ENCODE peak calls at places on chromosomes 2 and 18, in six cellular contexts. One of them, this sample, is unnamed.

GRCh38 chr2:239570971-239571520 is 170.2 kb upstream of the HDAC4 start:
- DNase-seq in chondrocyte: peak
- DNase-seq in GM20000: no peak
- DNase-seq in coronary artery: no peak
- DNase-seq in foreskin keratinocyte: no peak
- DNase-seq in adrenal gland: no peak
- DNase-seq in this sample: no peak

GRCh38 chr2:152761171-152761570 is 42.8 kb downstream of the ARL6IP6 start:
- DNase-seq in coronary artery: no peak
- DNase-seq in adrenal gland: no peak
- DNase-seq in GM20000: no peak
- DNase-seq in chondrocyte: no peak
- DNase-seq in foreskin keratinocyte: no peak
- DNase-seq in this sample: no peak

GRCh38 chr18:6941988-6942387 is 175.6 kb downstream of the LAMA1 start:
- DNase-seq in chondrocyte: no peak
- DNase-seq in coronary artery: no peak
- DNase-seq in GM20000: no peak
- DNase-seq in foreskin keratinocyte: no peak
- DNase-seq in adrenal gland: no peak
- DNase-seq in this sample: no peak

GRCh38 chr18:61833387-61833786 is 59.4 kb downstream of the RNF152 start:
- DNase-seq in foreskin keratinocyte: no peak
- DNase-seq in coronary artery: no peak
- DNase-seq in chondrocyte: no peak
- DNase-seq in GM20000: no peak
- DNase-seq in adrenal gland: no peak
- DNase-seq in this sample: no peak

GRCh38 chr2:127537142-127537541 is 1.7 kb downstream of the MYO7B start:
- DNase-seq in GM20000: no peak
- DNase-seq in chondrocyte: no peak
- DNase-seq in foreskin keratinocyte: no peak
- DNase-seq in coronary artery: no peak
- DNase-seq in adrenal gland: no peak
- DNase-seq in this sample: no peak

GRCh38 chr2:176415156-176415870 is 146.1 kb downstream of the MTX2 start:
- DNase-seq in coronary artery: no peak
- DNase-seq in foreskin keratinocyte: no peak
- DNase-seq in GM20000: no peak
- DNase-seq in chondrocyte: no peak
- DNase-seq in adrenal gland: no peak
- DNase-seq in this sample: no peak

GRCh38 chr2:63591566-63592175 is 2.9 kb downstream of the MDH1 start:
- DNase-seq in coronary artery: no peak
- DNase-seq in chondrocyte: no peak
- DNase-seq in adrenal gland: no peak
- DNase-seq in foreskin keratinocyte: no peak
- DNase-seq in GM20000: no peak
- DNase-seq in this sample: no peak

GRCh38 chr2:20213651-20214565 is 11.0 kb downstream of the SDC1 start:
- DNase-seq in coronary artery: no peak
- DNase-seq in chondrocyte: peak
- DNase-seq in GM20000: peak
- DNase-seq in foreskin keratinocyte: no peak
- DNase-seq in adrenal gland: no peak
- DNase-seq in this sample: no peak

GRCh38 chr2:520663-521340 is 156.4 kb downstream of the TMEM18 start:
- DNase-seq in GM20000: no peak
- DNase-seq in coronary artery: no peak
- DNase-seq in chondrocyte: no peak
- DNase-seq in foreskin keratinocyte: no peak
- DNase-seq in adrenal gland: no peak
- DNase-seq in this sample: no peak

GRCh38 chr2:231409773-231410172 is 14.3 kb downstream of the B3GNT7 start:
- DNase-seq in foreskin keratinocyte: no peak
- DNase-seq in coronary artery: no peak
- DNase-seq in adrenal gland: no peak
- DNase-seq in chondrocyte: peak
- DNase-seq in GM20000: no peak
- DNase-seq in this sample: no peak

GRCh38 chr2:207394812-207395534 is 134.8 kb upstream of the CREB1 start:
- DNase-seq in chondrocyte: no peak
- DNase-seq in adrenal gland: peak
- DNase-seq in coronary artery: no peak
- DNase-seq in foreskin keratinocyte: peak
- DNase-seq in GM20000: no peak
- DNase-seq in this sample: peak

GRCh38 chr18:79964330-79965118 is at the start of gene HSBP1L1:
- DNase-seq in foreskin keratinocyte: no peak
- DNase-seq in GM20000: peak
- DNase-seq in chondrocyte: peak
- DNase-seq in coronary artery: peak
- DNase-seq in adrenal gland: peak
- DNase-seq in this sample: peak

GRCh38 chr2:213152065-213152794 is 818 bp upstream of the IKZF2 start:
- DNase-seq in adrenal gland: peak
- DNase-seq in foreskin keratinocyte: peak
- DNase-seq in coronary artery: peak
- DNase-seq in GM20000: no peak
- DNase-seq in chondrocyte: no peak
- DNase-seq in this sample: peak
- TF ChIP-seq CTCF in adrenal gland: peak
- TF ChIP-seq CTCF in foreskin keratinocyte: peak
- TF ChIP-seq CTCF in coronary artery: no peak
- TF ChIP-seq CTCF in GM20000: no peak
- TF ChIP-seq CTCF in chondrocyte: peak
- TF ChIP-seq CTCF in this sample: peak

GRCh38 chr2:121599963-121600651 is 49.2 kb downstream of the CLASP1 start:
- DNase-seq in GM20000: peak
- DNase-seq in foreskin keratinocyte: no peak
- DNase-seq in adrenal gland: no peak
- DNase-seq in coronary artery: no peak
- DNase-seq in chondrocyte: no peak
- DNase-seq in this sample: no peak

GRCh38 chr2:121598087-121598486 is 51.2 kb downstream of the CLASP1 start:
- DNase-seq in coronary artery: no peak
- DNase-seq in adrenal gland: no peak
- DNase-seq in foreskin keratinocyte: no peak
- DNase-seq in chondrocyte: no peak
- DNase-seq in GM20000: no peak
- DNase-seq in this sample: no peak

GRCh38 chr2:121591199-121591598 is 58.1 kb downstream of the CLASP1 start:
- DNase-seq in GM20000: no peak
- DNase-seq in coronary artery: no peak
- DNase-seq in foreskin keratinocyte: no peak
- DNase-seq in chondrocyte: no peak
- DNase-seq in adrenal gland: no peak
- DNase-seq in this sample: no peak

GRCh38 chr2:121595012-121595891 is 54.0 kb downstream of the CLASP1 start:
- DNase-seq in coronary artery: no peak
- DNase-seq in GM20000: no peak
- DNase-seq in chondrocyte: no peak
- DNase-seq in adrenal gland: no peak
- DNase-seq in foreskin keratinocyte: no peak
- DNase-seq in this sample: no peak

DNA sequence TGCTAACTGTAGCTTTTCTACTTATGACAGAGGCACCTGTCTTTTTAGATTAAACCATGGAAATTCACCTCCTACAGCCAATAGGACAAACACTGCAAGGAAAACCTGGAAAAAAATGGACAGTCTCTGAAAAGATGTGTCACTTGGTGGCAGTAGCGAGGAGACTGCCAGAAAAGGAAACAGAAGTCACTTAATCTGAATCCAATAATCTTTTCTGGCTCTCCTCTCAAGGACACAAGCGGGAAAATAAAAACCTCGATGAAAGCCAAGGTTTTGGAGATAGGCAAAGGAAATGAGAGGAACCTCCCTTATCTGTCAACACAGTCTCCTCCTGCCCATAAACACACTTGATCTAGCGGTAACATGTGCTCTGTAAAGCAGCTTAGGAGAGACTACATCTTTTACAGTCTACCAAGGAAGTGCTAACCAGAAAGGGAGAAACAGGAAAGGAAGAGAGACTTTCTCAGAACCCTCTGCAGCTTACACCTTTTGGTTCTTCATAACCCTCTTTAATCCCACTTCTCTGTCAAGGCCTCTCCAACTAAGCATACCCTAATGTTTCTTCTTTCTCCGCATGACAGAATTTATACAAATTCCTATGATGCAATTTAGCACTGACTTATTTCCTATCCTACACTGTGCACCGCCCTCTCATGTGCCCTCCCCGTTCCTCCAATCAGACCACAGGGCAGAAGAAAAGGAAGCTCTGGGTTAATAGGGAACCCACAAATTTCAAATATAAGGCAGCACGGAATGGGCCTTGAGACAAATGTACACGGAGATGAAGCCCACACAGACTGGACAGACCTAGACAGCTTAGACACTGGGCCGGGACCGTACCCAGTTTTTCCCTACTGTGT is 52.8 kb downstream of the CLASP1 start:
- DNase-seq in GM20000: peak
- DNase-seq in coronary artery: no peak
- DNase-seq in foreskin keratinocyte: no peak
- DNase-seq in chondrocyte: no peak
- DNase-seq in adrenal gland: peak
- DNase-seq in this sample: peak
- TF ChIP-seq CTCF in GM20000: peak
- TF ChIP-seq CTCF in coronary artery: no peak
- TF ChIP-seq CTCF in foreskin keratinocyte: peak
- TF ChIP-seq CTCF in chondrocyte: peak
- TF ChIP-seq CTCF in adrenal gland: peak
- TF ChIP-seq CTCF in this sample: peak

GRCh38 chr18:54254265-54254758 is 15.0 kb upstream of the POLI start:
- DNase-seq in coronary artery: no peak
- DNase-seq in GM20000: no peak
- DNase-seq in chondrocyte: no peak
- DNase-seq in foreskin keratinocyte: no peak
- DNase-seq in adrenal gland: peak
- DNase-seq in this sample: peak
- TF ChIP-seq CTCF in coronary artery: no peak
- TF ChIP-seq CTCF in GM20000: no peak
- TF ChIP-seq CTCF in chondrocyte: no peak
- TF ChIP-seq CTCF in foreskin keratinocyte: no peak
- TF ChIP-seq CTCF in adrenal gland: no peak
- TF ChIP-seq CTCF in this sample: no peak

GRCh38 chr2:30862054-30862651 is 54.9 kb upstream of the CAPN13 start:
- DNase-seq in adrenal gland: peak
- DNase-seq in chondrocyte: no peak
- DNase-seq in coronary artery: no peak
- DNase-seq in GM20000: peak
- DNase-seq in foreskin keratinocyte: no peak
- DNase-seq in this sample: peak
- TF ChIP-seq CTCF in adrenal gland: peak
- TF ChIP-seq CTCF in chondrocyte: peak
- TF ChIP-seq CTCF in coronary artery: peak
- TF ChIP-seq CTCF in GM20000: peak
- TF ChIP-seq CTCF in foreskin keratinocyte: peak
- TF ChIP-seq CTCF in this sample: peak

GRCh38 chr2:174337337-174338154 is 2.8 kb downstream of the SP9 start:
- DNase-seq in coronary artery: no peak
- DNase-seq in foreskin keratinocyte: no peak
- DNase-seq in adrenal gland: no peak
- DNase-seq in GM20000: peak
- DNase-seq in chondrocyte: no peak
- DNase-seq in this sample: no peak

GRCh38 chr2:174335605-174336402 is 1.1 kb downstream of the SP9 start:
- DNase-seq in coronary artery: no peak
- DNase-seq in GM20000: peak
- DNase-seq in chondrocyte: no peak
- DNase-seq in foreskin keratinocyte: no peak
- DNase-seq in adrenal gland: peak
- DNase-seq in this sample: no peak

GRCh38 chr2:174338155-174338495 is 3.4 kb downstream of the SP9 start:
- DNase-seq in chondrocyte: no peak
- DNase-seq in adrenal gland: no peak
- DNase-seq in coronary artery: no peak
- DNase-seq in foreskin keratinocyte: no peak
- DNase-seq in GM20000: peak
- DNase-seq in this sample: no peak

GRCh38 chr2:174334781-174335604 is at the start of gene SP9:
- DNase-seq in chondrocyte: no peak
- DNase-seq in GM20000: peak
- DNase-seq in foreskin keratinocyte: no peak
- DNase-seq in coronary artery: no peak
- DNase-seq in adrenal gland: peak
- DNase-seq in this sample: no peak

DNA sequence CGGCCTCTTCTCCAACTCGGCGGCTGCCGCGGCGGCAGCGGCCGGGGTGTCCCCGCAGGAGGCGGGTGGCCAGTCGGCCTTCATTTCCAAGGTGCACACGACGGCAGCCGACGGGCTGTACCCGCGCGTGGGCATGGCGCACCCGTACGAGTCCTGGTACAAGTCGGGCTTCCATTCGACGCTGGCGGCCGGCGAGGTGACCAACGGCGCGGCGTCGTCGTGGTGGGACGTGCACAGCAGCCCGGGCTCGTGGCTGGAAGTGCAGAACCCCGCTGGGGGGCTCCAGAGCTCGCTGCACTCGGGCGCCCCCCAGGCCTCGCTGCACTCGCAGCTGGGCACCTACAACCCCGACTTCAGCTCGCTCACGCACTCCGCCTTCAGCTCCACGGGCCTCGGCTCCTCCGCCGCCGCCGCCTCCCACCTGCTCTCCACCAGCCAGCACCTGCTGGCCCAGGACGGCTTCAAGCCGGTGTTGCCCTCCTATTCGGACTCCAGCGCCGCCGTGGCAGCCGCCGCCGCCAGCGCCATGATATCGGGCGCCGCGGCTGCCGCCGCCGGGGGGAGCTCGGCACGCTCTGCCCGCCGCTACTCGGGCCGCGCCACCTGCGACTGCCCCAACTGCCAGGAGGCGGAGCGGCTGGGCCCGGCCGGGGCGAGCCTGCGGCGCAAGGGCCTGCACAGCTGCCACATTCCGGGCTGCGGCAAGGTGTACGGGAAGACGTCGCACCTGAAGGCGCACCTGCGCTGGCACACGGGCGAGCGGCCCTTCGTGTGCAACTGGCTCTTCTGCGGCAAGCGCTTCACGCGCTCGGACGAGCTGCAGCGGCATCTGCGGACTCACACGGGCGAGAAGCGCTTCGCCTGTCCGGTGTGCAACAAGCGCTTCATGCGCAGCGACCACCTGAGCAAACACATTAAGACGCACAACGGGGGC is 1.9 kb downstream of the SP9 start:
- DNase-seq in coronary artery: no peak
- DNase-seq in foreskin keratinocyte: no peak
- DNase-seq in adrenal gland: peak
- DNase-seq in GM20000: peak
- DNase-seq in chondrocyte: no peak
- DNase-seq in this sample: peak
- TF ChIP-seq CTCF in coronary artery: no peak
- TF ChIP-seq CTCF in foreskin keratinocyte: peak
- TF ChIP-seq CTCF in adrenal gland: no peak
- TF ChIP-seq CTCF in GM20000: peak
- TF ChIP-seq CTCF in chondrocyte: peak
- TF ChIP-seq CTCF in this sample: peak

GRCh38 chr18:41532344-41533086 is 422.5 kb upstream of the PIK3C3 start:
- DNase-seq in coronary artery: no peak
- DNase-seq in GM20000: no peak
- DNase-seq in adrenal gland: no peak
- DNase-seq in chondrocyte: no peak
- DNase-seq in foreskin keratinocyte: no peak
- DNase-seq in this sample: no peak
- TF ChIP-seq CTCF in coronary artery: no peak
- TF ChIP-seq CTCF in GM20000: no peak
- TF ChIP-seq CTCF in adrenal gland: no peak
- TF ChIP-seq CTCF in chondrocyte: peak
- TF ChIP-seq CTCF in foreskin keratinocyte: peak
- TF ChIP-seq CTCF in this sample: no peak

This sample was measured in RWPE1.